ENCODE peak calls at places on chromosomes 4 and X, in five cellular contexts. N, J, P, D and Y are unnamed samples.

GRCh38 chr4:169295822-169296221 is 25.1 kb upstream of the SH3RF1 start:
- DNase-seq in P (no peak), N (no peak), J (no peak), D (no peak), Y (no peak)

GRCh38 chrX:48818098-48818497 is 8.2 kb upstream of the ERAS start:
- DNase-seq in P (no peak), N (no peak), D (no peak), J (no peak), Y (no peak)

GRCh38 chr4:133150643-133151300 is 1.7 kb downstream of the PCDH10 start:
- DNase-seq in P (peak; percentile 56), D (no peak), N (no peak), J (no peak), Y (peak; percentile 49)

GRCh38 chr4:165381821-165382373 is 3.1 kb downstream of the CPE start:
- DNase-seq in D (no peak), J (no peak), P (no peak), N (peak; percentile 30), Y (no peak)

GRCh38 chr4:169723207-169723606 is 34.5 kb downstream of the HPF1 start:
- DNase-seq in P (no peak), N (no peak), D (no peak), J (no peak), Y (peak; percentile 25)

GRCh38 chrX:31006027-31006426 is 65.8 kb downstream of the FTHL17 start:
- DNase-seq in J (no peak), N (no peak), D (no peak), P (no peak), Y (no peak)

GRCh38 chr4:23775694-23776093 is 114.2 kb downstream of the PPARGC1A start:
- DNase-seq in D (peak; percentile 24), N (no peak), J (no peak), P (no peak), Y (peak; percentile 18)

GRCh38 chr4:113849771-113850170 is 88.2 kb upstream of the CAMK2D start:
- DNase-seq in P (no peak), N (peak; percentile 86), D (no peak), J (no peak), Y (no peak)

GRCh38 chr4:3483471-3483921 is 20.4 kb downstream of the DOK7 start:
- DNase-seq in J (no peak), P (no peak), D (no peak), N (no peak), Y (peak; percentile 90)

GRCh38 chr4:36198861-36199260 is 45.5 kb downstream of the ARAP2 start:
- DNase-seq in N (no peak), P (no peak), D (no peak), J (no peak), Y (no peak)

GRCh38 chr4:137794779-137795178 is 262.5 kb upstream of the PCDH18 start:
- DNase-seq in N (peak; percentile 27), D (no peak), J (no peak), P (no peak), Y (no peak)

GRCh38 chrX:54509401-54509800 is 13.4 kb upstream of the FGD1 start:
- DNase-seq in J (no peak), N (no peak), D (no peak), P (no peak), Y (no peak)

GRCh38 chr4:56681158-56681848 is at the start of gene HOPX:
- DNase-seq in J (peak; percentile 78), N (no peak), P (no peak), D (peak; percentile 86), Y (no peak)

GRCh38 chr4:73668806-73669205 is 48.6 kb upstream of the RASSF6 start:
- DNase-seq in D (peak; percentile 63), N (no peak), J (no peak), P (no peak), Y (no peak)

GRCh38 chrX:123481908-123482873 is 250.7 kb downstream of the THOC2 start:
- DNase-seq in N (no peak), J (no peak), D (peak; percentile 2), P (no peak), Y (no peak)

GRCh38 chr4:94356444-94356843 is 13.8 kb upstream of the HPGDS start:
- DNase-seq in J (no peak), N (no peak), P (no peak), D (no peak), Y (no peak)

GRCh38 chr4:76016383-76016782 is 6.9 kb downstream of the CXCL10 start:
- DNase-seq in J (no peak), D (peak; percentile 59), P (no peak), N (peak; percentile 28), Y (no peak)